ENCODE peak calls at places on chromosome 14, in five cellular contexts. One of them, this sample, is unnamed.
A peak's percentile ranks its signal among the peaks of the same experiment; 100 is the strongest.

GRCh38 chr14:71688576-71688975 is 243.7 kb upstream of the RGS6 start:
- DNase-seq in pancreas: no peak
- DNase-seq in testis: no peak
- DNase-seq in BE2C: no peak
- DNase-seq in tibial artery: no peak
- DNase-seq in this sample: no peak

GRCh38 chr14:50082308-50082742 is 34.0 kb downstream of the VCPKMT start:
- DNase-seq in pancreas: no peak
- DNase-seq in tibial artery: no peak
- DNase-seq in BE2C: no peak
- DNase-seq in testis: no peak
- DNase-seq in this sample: no peak

GRCh38 chr14:64549805-64550538 is at the start of gene PPP1R36:
- DNase-seq in BE2C: peak; percentile 54
- DNase-seq in pancreas: peak; percentile 72
- DNase-seq in testis: peak; percentile 28
- DNase-seq in tibial artery: no peak
- DNase-seq in this sample: peak; percentile 64

GRCh38 chr14:100107236-100107635 is 42.0 kb downstream of the EVL start:
- DNase-seq in tibial artery: peak; percentile 57
- DNase-seq in testis: no peak
- DNase-seq in pancreas: no peak
- DNase-seq in BE2C: no peak
- DNase-seq in this sample: no peak

GRCh38 chr14:30058401-30058800 is 130.8 kb upstream of the PRKD1 start:
- DNase-seq in BE2C: no peak
- DNase-seq in tibial artery: no peak
- DNase-seq in pancreas: no peak
- DNase-seq in testis: no peak
- DNase-seq in this sample: no peak

GRCh38 chr14:52553002-52553670 is 500 bp downstream of the GPR137C start:
- DNase-seq in testis: peak; percentile 36
- DNase-seq in pancreas: peak; percentile 42
- DNase-seq in BE2C: peak; percentile 68
- DNase-seq in tibial artery: peak; percentile 71
- DNase-seq in this sample: peak; percentile 60

GRCh38 chr14:104687601-104688504 is 1.6 kb upstream of the INF2 start:
- DNase-seq in testis: peak; percentile 81
- DNase-seq in tibial artery: peak; percentile 94
- DNase-seq in BE2C: peak; percentile 90
- DNase-seq in pancreas: peak; percentile 94
- DNase-seq in this sample: peak; percentile 94

GRCh38 chr14:104175041-104175440 is 36.7 kb downstream of the KIF26A start:
- DNase-seq in pancreas: no peak
- DNase-seq in testis: no peak
- DNase-seq in tibial artery: no peak
- DNase-seq in BE2C: no peak
- DNase-seq in this sample: no peak

GRCh38 chr14:83485591-83485990 is 1951.9 kb upstream of the SEL1L start:
- DNase-seq in BE2C: no peak
- DNase-seq in testis: no peak
- DNase-seq in tibial artery: no peak
- DNase-seq in pancreas: no peak
- DNase-seq in this sample: no peak

GRCh38 chr14:93133476-93133875 is 17.8 kb upstream of the ITPK1 start:
- DNase-seq in BE2C: no peak
- DNase-seq in tibial artery: peak; percentile 78
- DNase-seq in testis: no peak
- DNase-seq in pancreas: no peak
- DNase-seq in this sample: no peak

GRCh38 chr14:95931384-95931783 is 54.8 kb downstream of the TUNAR start:
- DNase-seq in pancreas: no peak
- DNase-seq in BE2C: no peak
- DNase-seq in tibial artery: no peak
- DNase-seq in testis: no peak
- DNase-seq in this sample: no peak

GRCh38 chr14:103517626-103518415 is 4.8 kb downstream of the CKB start:
- DNase-seq in BE2C: no peak
- DNase-seq in pancreas: peak; percentile 51
- DNase-seq in tibial artery: no peak
- DNase-seq in testis: no peak
- DNase-seq in this sample: no peak

GRCh38 chr14:51079085-51079484 is 15.8 kb downstream of the TRIM9 start:
- DNase-seq in BE2C: no peak
- DNase-seq in testis: no peak
- DNase-seq in tibial artery: no peak
- DNase-seq in pancreas: no peak
- DNase-seq in this sample: no peak

GRCh38 chr14:30291216-30291615 is 267.7 kb upstream of the G2E3 start:
- DNase-seq in tibial artery: no peak
- DNase-seq in testis: no peak
- DNase-seq in pancreas: no peak
- DNase-seq in BE2C: no peak
- DNase-seq in this sample: no peak

GRCh38 chr14:40599726-40600125 is 1007.0 kb upstream of the LRFN5 start:
- DNase-seq in BE2C: no peak
- DNase-seq in pancreas: no peak
- DNase-seq in tibial artery: no peak
- DNase-seq in testis: no peak
- DNase-seq in this sample: no peak

GRCh38 chr14:93234798-93235197 is 27.7 kb downstream of the UBR7 start:
- DNase-seq in BE2C: no peak
- DNase-seq in pancreas: no peak
- DNase-seq in tibial artery: no peak
- DNase-seq in testis: no peak
- DNase-seq in this sample: no peak

GRCh38 chr14:50932592-50933500 is 11.4 kb downstream of the PYGL start:
- DNase-seq in testis: no peak
- DNase-seq in BE2C: no peak
- DNase-seq in pancreas: no peak
- DNase-seq in tibial artery: no peak
- DNase-seq in this sample: no peak

GRCh38 chr14:55697358-55697985 is 117.5 kb downstream of the KTN1 start:
- DNase-seq in pancreas: no peak
- DNase-seq in testis: no peak
- DNase-seq in BE2C: no peak
- DNase-seq in tibial artery: no peak
- DNase-seq in this sample: no peak

GRCh38 chr14:103724116-103724515 is 8.5 kb downstream of the ZFYVE21 start:
- DNase-seq in tibial artery: peak; percentile 94
- DNase-seq in BE2C: peak; percentile 76
- DNase-seq in testis: peak; percentile 95
- DNase-seq in pancreas: peak; percentile 82
- DNase-seq in this sample: peak; percentile 76

GRCh38 chr14:59823190-59823589 is 47.4 kb downstream of the RTN1 start:
- DNase-seq in BE2C: no peak
- DNase-seq in testis: no peak
- DNase-seq in pancreas: no peak
- DNase-seq in tibial artery: no peak
- DNase-seq in this sample: no peak

GRCh38 chr14:65622703-65623102 is 210.2 kb downstream of the FUT8 start:
- DNase-seq in tibial artery: no peak
- DNase-seq in BE2C: no peak
- DNase-seq in pancreas: no peak
- DNase-seq in testis: no peak
- DNase-seq in this sample: no peak

GRCh38 chr14:65618996-65619395 is 206.5 kb downstream of the FUT8 start:
- DNase-seq in testis: no peak
- DNase-seq in pancreas: no peak
- DNase-seq in tibial artery: no peak
- DNase-seq in BE2C: no peak
- DNase-seq in this sample: no peak

GRCh38 chr14:65620195-65620594 is 207.7 kb downstream of the FUT8 start:
- DNase-seq in tibial artery: no peak
- DNase-seq in testis: no peak
- DNase-seq in BE2C: no peak
- DNase-seq in pancreas: no peak
- DNase-seq in this sample: no peak

GRCh38 chr14:65627315-65627714 is 214.8 kb downstream of the FUT8 start:
- DNase-seq in pancreas: no peak
- DNase-seq in tibial artery: no peak
- DNase-seq in testis: no peak
- DNase-seq in BE2C: no peak
- DNase-seq in this sample: no peak

GRCh38 chr14:65623759-65624158 is 211.2 kb downstream of the FUT8 start:
- DNase-seq in BE2C: no peak
- DNase-seq in pancreas: no peak
- DNase-seq in testis: no peak
- DNase-seq in tibial artery: no peak
- DNase-seq in this sample: no peak
- H3K9me3 ChIP-seq in BE2C: no peaks in the 10 kb centered on the region
- H3K9me3 ChIP-seq in pancreas: no peaks in the 10 kb centered on the region
- H3K9me3 ChIP-seq in testis: no peaks in the 10 kb centered on the region
- H3K9me3 ChIP-seq in tibial artery: no peaks in the 10 kb centered on the region
- H3K9me3 ChIP-seq in this sample: no peaks in the 10 kb centered on the region

GRCh38 chr14:66701813-66702212 is 193.9 kb downstream of the GPHN start:
- DNase-seq in testis: no peak
- DNase-seq in BE2C: peak; percentile 6
- DNase-seq in pancreas: no peak
- DNase-seq in tibial artery: no peak
- DNase-seq in this sample: no peak
- H3K9me3 ChIP-seq in testis: no peaks in the 10 kb centered on the region
- H3K9me3 ChIP-seq in BE2C: no peaks in the 10 kb centered on the region
- H3K9me3 ChIP-seq in pancreas: no peaks in the 10 kb centered on the region
- H3K9me3 ChIP-seq in tibial artery: peaks cover 10% of the 10 kb centered on the region
- H3K9me3 ChIP-seq in this sample: peaks cover 10% of the 10 kb centered on the region

DNA sequence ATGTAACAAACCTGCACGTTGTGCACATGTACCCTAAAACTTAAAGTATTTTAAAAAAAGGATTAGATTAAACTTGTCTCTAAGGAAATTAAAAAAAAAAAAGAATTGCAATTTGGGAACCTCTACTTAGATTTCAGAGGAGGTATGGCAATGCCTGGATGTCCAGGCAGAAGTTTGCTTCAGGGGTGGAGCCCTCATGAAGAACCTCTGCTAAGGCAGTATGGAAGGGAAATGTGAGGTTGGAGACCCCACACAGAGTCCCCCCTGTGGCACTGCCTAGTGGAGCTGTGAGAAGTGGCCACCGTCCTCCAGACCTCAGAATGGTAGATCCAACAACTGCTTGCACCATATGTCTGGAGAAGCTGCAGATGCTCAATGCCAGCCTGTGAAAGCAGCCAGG is 279.6 kb upstream of the CCDC196 start:
- DNase-seq in tibial artery: no peak
- DNase-seq in pancreas: no peak
- DNase-seq in BE2C: no peak
- DNase-seq in testis: no peak
- DNase-seq in this sample: no peak
- H3K9me3 ChIP-seq in tibial artery: peaks cover 9% of the 10 kb centered on the region
- H3K9me3 ChIP-seq in pancreas: no peaks in the 10 kb centered on the region
- H3K9me3 ChIP-seq in BE2C: no peaks in the 10 kb centered on the region
- H3K9me3 ChIP-seq in testis: no peaks in the 10 kb centered on the region
- H3K9me3 ChIP-seq in this sample: peaks cover 9% of the 10 kb centered on the region

GRCh38 chr14:105877645-105878044 is 351.3 kb downstream of the TMEM121 start:
- DNase-seq in tibial artery: no peak
- DNase-seq in BE2C: no peak
- DNase-seq in pancreas: no peak
- DNase-seq in testis: no peak
- DNase-seq in this sample: no peak
- H3K9me3 ChIP-seq in tibial artery: no peaks in the 10 kb centered on the region
- H3K9me3 ChIP-seq in BE2C: no peaks in the 10 kb centered on the region
- H3K9me3 ChIP-seq in pancreas: no peaks in the 10 kb centered on the region
- H3K9me3 ChIP-seq in testis: no peaks in the 10 kb centered on the region
- H3K9me3 ChIP-seq in this sample: no peaks in the 10 kb centered on the region

GRCh38 chr14:106843951-106844483 is 1317.6 kb downstream of the TMEM121 start:
- DNase-seq in BE2C: no peak
- DNase-seq in tibial artery: no peak
- DNase-seq in pancreas: peak; percentile 49
- DNase-seq in testis: peak; percentile 54
- DNase-seq in this sample: no peak

GRCh38 chr14:106848330-106849121 is 1322.1 kb downstream of the TMEM121 start:
- DNase-seq in BE2C: peak; percentile 12
- DNase-seq in testis: no peak
- DNase-seq in pancreas: peak; percentile 59
- DNase-seq in tibial artery: no peak
- DNase-seq in this sample: no peak

GRCh38 chr14:106844608-106845285 is 1318.4 kb downstream of the TMEM121 start:
- DNase-seq in testis: peak; percentile 84
- DNase-seq in tibial artery: peak; percentile 75
- DNase-seq in pancreas: peak; percentile 66
- DNase-seq in BE2C: peak; percentile 22
- DNase-seq in this sample: peak; percentile 83

GRCh38 chr14:106845286-106846087 is 1319.1 kb downstream of the TMEM121 start:
- DNase-seq in testis: peak; percentile 59
- DNase-seq in pancreas: peak; percentile 73
- DNase-seq in tibial artery: no peak
- DNase-seq in BE2C: peak; percentile 6
- DNase-seq in this sample: no peak

GRCh38 chr14:106846218-106846617 is 1319.8 kb downstream of the TMEM121 start:
- DNase-seq in pancreas: no peak
- DNase-seq in testis: no peak
- DNase-seq in tibial artery: no peak
- DNase-seq in BE2C: no peak
- DNase-seq in this sample: no peak
- H3K9me3 ChIP-seq in pancreas: no peaks in the 10 kb centered on the region
- H3K9me3 ChIP-seq in testis: no peaks in the 10 kb centered on the region
- H3K9me3 ChIP-seq in tibial artery: no peaks in the 10 kb centered on the region
- H3K9me3 ChIP-seq in BE2C: no peaks in the 10 kb centered on the region
- H3K9me3 ChIP-seq in this sample: no peaks in the 10 kb centered on the region

GRCh38 chr14:84976805-84977204 is 553.1 kb upstream of the FLRT2 start:
- DNase-seq in BE2C: no peak
- DNase-seq in pancreas: no peak
- DNase-seq in tibial artery: no peak
- DNase-seq in testis: no peak
- DNase-seq in this sample: no peak

DNA sequence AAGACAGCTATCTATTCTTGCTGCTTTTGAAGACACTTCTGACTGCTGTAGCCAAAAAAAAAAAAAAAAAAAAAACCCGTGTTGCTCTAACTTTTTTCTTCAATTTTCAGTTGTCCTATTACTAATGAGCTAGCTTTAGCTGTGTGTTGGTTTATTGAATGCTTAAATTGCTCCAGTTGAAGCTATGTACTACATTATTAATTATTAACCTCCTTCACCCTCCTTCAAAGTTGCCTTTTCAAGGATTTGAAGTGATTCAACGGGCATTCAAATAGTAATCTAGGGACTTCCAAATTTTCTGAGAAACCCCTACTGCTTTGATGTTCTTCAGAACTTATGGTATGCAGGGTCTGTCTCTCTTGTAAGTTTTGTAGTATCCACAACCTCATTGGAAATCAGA is 554.4 kb upstream of the FLRT2 start:
- DNase-seq in BE2C: no peak
- DNase-seq in pancreas: no peak
- DNase-seq in testis: no peak
- DNase-seq in tibial artery: no peak
- DNase-seq in this sample: no peak
- H3K9me3 ChIP-seq in BE2C: no peaks in the 10 kb centered on the region
- H3K9me3 ChIP-seq in pancreas: no peaks in the 10 kb centered on the region
- H3K9me3 ChIP-seq in testis: no peaks in the 10 kb centered on the region
- H3K9me3 ChIP-seq in tibial artery: no peaks in the 10 kb centered on the region
- H3K9me3 ChIP-seq in this sample: no peaks in the 10 kb centered on the region

This sample was measured in psoas muscle.